ENCODE peak calls at places on chromosome 1, in five cellular contexts. One of them, this sample, is unnamed.

GRCh38 chr1:192735298-192735697 is 73.5 kb upstream of the RGS2 start:
- DNase-seq in neuronal stem cell: no peak
- DNase-seq in testis: no peak
- DNase-seq in AG04449: no peak
- DNase-seq in GM06990: no peak
- DNase-seq in this sample: no peak

GRCh38 chr1:212967767-212968166 is 17.4 kb downstream of the VASH2 start:
- DNase-seq in neuronal stem cell: no peak
- DNase-seq in testis: no peak
- DNase-seq in AG04449: peak; percentile 33
- DNase-seq in GM06990: no peak
- DNase-seq in this sample: peak; percentile 48

GRCh38 chr1:26946270-26946669 is 14.0 kb downstream of the KDF1 start:
- DNase-seq in neuronal stem cell: no peak
- DNase-seq in testis: peak; percentile 36
- DNase-seq in AG04449: no peak
- DNase-seq in GM06990: no peak
- DNase-seq in this sample: no peak

GRCh38 chr1:211735208-211736170 is 60.1 kb upstream of the NEK2 start:
- DNase-seq in neuronal stem cell: no peak
- DNase-seq in testis: peak; percentile 90
- DNase-seq in AG04449: peak; percentile 29
- DNase-seq in GM06990: no peak
- DNase-seq in this sample: peak; percentile 86

GRCh38 chr1:207925210-207925609 is 14.3 kb upstream of the CD34 start:
- DNase-seq in neuronal stem cell: peak; percentile 23
- DNase-seq in testis: peak; percentile 48
- DNase-seq in AG04449: no peak
- DNase-seq in GM06990: no peak
- DNase-seq in this sample: no peak

GRCh38 chr1:227167276-227167829 is 150.9 kb downstream of the CDC42BPA start:
- DNase-seq in neuronal stem cell: no peak
- DNase-seq in testis: no peak
- DNase-seq in AG04449: no peak
- DNase-seq in GM06990: no peak
- DNase-seq in this sample: no peak

GRCh38 chr1:112251766-112252506 is 144.1 kb upstream of the CTTNBP2NL start:
- DNase-seq in neuronal stem cell: no peak
- DNase-seq in testis: no peak
- DNase-seq in AG04449: peak; percentile 2
- DNase-seq in GM06990: no peak
- DNase-seq in this sample: peak; percentile 74

GRCh38 chr1:236209185-236209584 is 66.8 kb downstream of the GPR137B start:
- DNase-seq in neuronal stem cell: no peak
- DNase-seq in testis: no peak
- DNase-seq in AG04449: no peak
- DNase-seq in GM06990: no peak
- DNase-seq in this sample: no peak

GRCh38 chr1:100921110-100921706 is 25.3 kb downstream of the SLC30A7 start:
- DNase-seq in neuronal stem cell: peak; percentile 44
- DNase-seq in testis: no peak
- DNase-seq in AG04449: no peak
- DNase-seq in GM06990: peak; percentile 12
- DNase-seq in this sample: peak; percentile 74

GRCh38 chr1:61140778-61141177 is 58.4 kb downstream of the NFIA start:
- DNase-seq in neuronal stem cell: no peak
- DNase-seq in testis: no peak
- DNase-seq in AG04449: no peak
- DNase-seq in GM06990: no peak
- DNase-seq in this sample: no peak

GRCh38 chr1:108665047-108665446 is 4.2 kb upstream of the HENMT1 start:
- DNase-seq in neuronal stem cell: no peak
- DNase-seq in testis: no peak
- DNase-seq in AG04449: no peak
- DNase-seq in GM06990: no peak
- DNase-seq in this sample: no peak

GRCh38 chr1:162185299-162185698 is 115.8 kb downstream of the NOS1AP start:
- DNase-seq in neuronal stem cell: no peak
- DNase-seq in testis: no peak
- DNase-seq in AG04449: no peak
- DNase-seq in GM06990: no peak
- DNase-seq in this sample: peak; percentile 9

GRCh38 chr1:153567621-153568366 is 2.1 kb upstream of the S100A2 start:
- DNase-seq in neuronal stem cell: no peak
- DNase-seq in testis: no peak
- DNase-seq in AG04449: no peak
- DNase-seq in GM06990: no peak
- DNase-seq in this sample: no peak
- H3K4me3 ChIP-seq in neuronal stem cell: no peak overlapping the region
- H3K4me3 ChIP-seq in testis: no peak overlapping the region
- H3K4me3 ChIP-seq in AG04449: peak overlapping the region; percentile 23
- H3K4me3 ChIP-seq in GM06990: no peak overlapping the region
- H3K4me3 ChIP-seq in this sample: no peak overlapping the region

GRCh38 chr1:15760520-15761211 is 2.1 kb downstream of the FBLIM1 start:
- DNase-seq in neuronal stem cell: no peak
- DNase-seq in testis: peak; percentile 73
- DNase-seq in AG04449: no peak
- DNase-seq in GM06990: no peak
- DNase-seq in this sample: peak; percentile 95

GRCh38 chr1:15758953-15759661 is 512 bp downstream of the FBLIM1 start:
- DNase-seq in neuronal stem cell: no peak
- DNase-seq in testis: no peak
- DNase-seq in AG04449: no peak
- DNase-seq in GM06990: no peak
- DNase-seq in this sample: no peak

GRCh38 chr1:15757575-15758401 is 807 bp upstream of the FBLIM1 start:
- DNase-seq in neuronal stem cell: no peak
- DNase-seq in testis: peak; percentile 29
- DNase-seq in AG04449: no peak
- DNase-seq in GM06990: no peak
- DNase-seq in this sample: peak; percentile 33

GRCh38 chr1:15757016-15757543 is 1.5 kb upstream of the FBLIM1 start:
- DNase-seq in neuronal stem cell: no peak
- DNase-seq in testis: no peak
- DNase-seq in AG04449: no peak
- DNase-seq in GM06990: no peak
- DNase-seq in this sample: no peak

GRCh38 chr1:15758537-15758936 is at the start of gene FBLIM1:
- DNase-seq in neuronal stem cell: no peak
- DNase-seq in testis: no peak
- DNase-seq in AG04449: no peak
- DNase-seq in GM06990: no peak
- DNase-seq in this sample: peak; percentile 36
- H3K4me3 ChIP-seq in neuronal stem cell: peak within 1 kb of the TSS; percentile 91
- H3K4me3 ChIP-seq in testis: peak within 1 kb of the TSS; percentile 61
- H3K4me3 ChIP-seq in AG04449: peak within 1 kb of the TSS; percentile 82
- H3K4me3 ChIP-seq in GM06990: no peak within 1 kb of the TSS
- H3K4me3 ChIP-seq in this sample: peak within 1 kb of the TSS; percentile 75

GRCh38 chr1:97137862-97138514 is 416.4 kb downstream of the PTBP2 start:
- DNase-seq in neuronal stem cell: peak; percentile 20
- DNase-seq in testis: peak; percentile 69
- DNase-seq in AG04449: peak; percentile 37
- DNase-seq in GM06990: peak; percentile 6
- DNase-seq in this sample: peak; percentile 91
- H3K4me3 ChIP-seq in neuronal stem cell: no peak overlapping the region
- H3K4me3 ChIP-seq in testis: no peak overlapping the region
- H3K4me3 ChIP-seq in AG04449: no peak overlapping the region
- H3K4me3 ChIP-seq in GM06990: no peak overlapping the region
- H3K4me3 ChIP-seq in this sample: no peak overlapping the region

GRCh38 chr1:154583691-154584212 is 16.2 kb downstream of the CHRNB2 start:
- DNase-seq in neuronal stem cell: no peak
- DNase-seq in testis: no peak
- DNase-seq in AG04449: no peak
- DNase-seq in GM06990: no peak
- DNase-seq in this sample: peak; percentile 36

GRCh38 chr1:154586641-154587040 is 19.1 kb downstream of the CHRNB2 start:
- DNase-seq in neuronal stem cell: no peak
- DNase-seq in testis: no peak
- DNase-seq in AG04449: no peak
- DNase-seq in GM06990: no peak
- DNase-seq in this sample: no peak

GRCh38 chr1:154584267-154584994 is 16.9 kb downstream of the CHRNB2 start:
- DNase-seq in neuronal stem cell: no peak
- DNase-seq in testis: no peak
- DNase-seq in AG04449: no peak
- DNase-seq in GM06990: no peak
- DNase-seq in this sample: no peak

GRCh38 chr1:154582885-154583284 is 15.3 kb downstream of the CHRNB2 start:
- DNase-seq in neuronal stem cell: no peak
- DNase-seq in testis: no peak
- DNase-seq in AG04449: no peak
- DNase-seq in GM06990: no peak
- DNase-seq in this sample: no peak

GRCh38 chr1:154586231-154586630 is 18.7 kb downstream of the CHRNB2 start:
- DNase-seq in neuronal stem cell: no peak
- DNase-seq in testis: no peak
- DNase-seq in AG04449: no peak
- DNase-seq in GM06990: no peak
- DNase-seq in this sample: no peak
- H3K4me3 ChIP-seq in neuronal stem cell: no peak overlapping the region
- H3K4me3 ChIP-seq in testis: no peak overlapping the region
- H3K4me3 ChIP-seq in AG04449: no peak overlapping the region
- H3K4me3 ChIP-seq in GM06990: no peak overlapping the region
- H3K4me3 ChIP-seq in this sample: no peak overlapping the region

GRCh38 chr1:205436776-205437485 is 15.1 kb upstream of the LEMD1 start:
- DNase-seq in neuronal stem cell: no peak
- DNase-seq in testis: no peak
- DNase-seq in AG04449: no peak
- DNase-seq in GM06990: no peak
- DNase-seq in this sample: no peak
- H3K4me3 ChIP-seq in neuronal stem cell: no peak overlapping the region
- H3K4me3 ChIP-seq in testis: no peak overlapping the region
- H3K4me3 ChIP-seq in AG04449: no peak overlapping the region
- H3K4me3 ChIP-seq in GM06990: no peak overlapping the region
- H3K4me3 ChIP-seq in this sample: no peak overlapping the region

DNA sequence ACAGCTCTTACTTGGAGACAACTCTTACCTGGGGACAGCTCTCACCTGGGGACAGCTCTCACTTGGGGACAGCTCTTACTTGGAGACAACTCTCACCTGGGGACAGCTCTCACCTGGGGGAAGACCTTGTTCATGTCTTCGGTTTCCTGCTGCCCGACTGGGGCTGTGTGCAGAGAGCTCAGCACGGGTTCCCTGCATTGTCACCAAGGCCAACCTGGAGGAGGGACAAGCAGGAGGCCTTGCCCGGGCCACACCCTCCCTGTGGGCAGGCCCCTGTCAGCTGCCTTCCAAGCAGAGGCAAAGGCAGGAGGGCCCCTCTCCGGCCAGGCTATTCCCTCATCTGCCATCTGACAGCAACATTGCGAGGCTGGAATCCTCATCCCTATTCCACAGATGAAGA is at the start of gene LDLRAD1:
- DNase-seq in neuronal stem cell: no peak
- DNase-seq in testis: peak; percentile 72
- DNase-seq in AG04449: no peak
- DNase-seq in GM06990: no peak
- DNase-seq in this sample: no peak
- H3K4me3 ChIP-seq in neuronal stem cell: peak within 1 kb of the TSS; percentile 45
- H3K4me3 ChIP-seq in testis: no peak within 1 kb of the TSS
- H3K4me3 ChIP-seq in AG04449: no peak within 1 kb of the TSS
- H3K4me3 ChIP-seq in GM06990: no peak within 1 kb of the TSS
- H3K4me3 ChIP-seq in this sample: no peak within 1 kb of the TSS

DNA sequence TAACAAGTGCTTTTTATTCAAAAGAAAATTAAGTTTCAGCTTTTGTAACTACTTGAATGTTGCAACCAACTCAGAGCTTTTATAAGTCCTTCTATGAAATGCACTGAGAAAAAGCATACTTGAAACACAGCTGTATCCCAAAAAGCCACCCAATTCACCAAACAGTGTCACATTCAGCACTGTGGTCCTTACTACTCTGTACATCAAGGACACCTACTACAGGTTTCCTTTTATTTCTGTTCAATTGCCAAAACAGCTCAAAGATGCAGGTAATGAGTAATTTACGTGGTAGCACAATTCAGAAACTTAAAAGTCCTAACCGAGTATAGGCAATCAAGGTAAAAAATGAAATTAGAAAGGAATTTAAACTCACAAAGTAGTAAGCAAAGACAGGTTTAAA is 2.5 kb downstream of the EIF4G3 start:
- DNase-seq in neuronal stem cell: no peak
- DNase-seq in testis: no peak
- DNase-seq in AG04449: no peak
- DNase-seq in GM06990: no peak
- DNase-seq in this sample: no peak
- H3K4me3 ChIP-seq in neuronal stem cell: no peak overlapping the region
- H3K4me3 ChIP-seq in testis: peak overlapping the region; percentile 72
- H3K4me3 ChIP-seq in AG04449: peak overlapping the region; percentile 83
- H3K4me3 ChIP-seq in GM06990: peak overlapping the region; percentile 90
- H3K4me3 ChIP-seq in this sample: peak overlapping the region; percentile 88

This sample was measured in cardiac fibroblast.